ENCODE peak calls at places on chromosomes 3 and 15, in four cellular contexts. Y is AG10803, H is fibroblast of the aortic adventitia, B is epithelial cell of esophagus. A is an unnamed sample.

GRCh38 chr3:45666729-45667440 is 22.3 kb upstream of the SACM1L start:
- DNase-seq in Y (peak), H (peak), B (peak), A (peak)

GRCh38 chr3:126364731-126365301 is 7.6 kb upstream of the KLF15 start:
- DNase-seq in H (no peak), Y (no peak), B (no peak), A (no peak)

GRCh38 chr15:32864051-32864450 is 146.2 kb downstream of the GREM1 start:
- DNase-seq in Y (no peak), H (peak), B (no peak), A (no peak)

GRCh38 chr15:91572110-91572509 is 281.4 kb upstream of the SLCO3A1 start:
- DNase-seq in Y (peak), H (peak), B (peak), A (peak)

GRCh38 chr15:74062236-74062635 is 20.1 kb downstream of the GOLGA6A start:
- DNase-seq in Y (no peak), H (no peak), B (no peak), A (no peak)

GRCh38 chr3:35524851-35525250 is 114.5 kb upstream of the ARPP21 start:
- DNase-seq in H (no peak), B (no peak), Y (no peak), A (no peak)

GRCh38 chr3:149512073-149512782 is 37.7 kb downstream of the TM4SF4 start:
- DNase-seq in B (peak), H (peak), Y (peak), A (peak)

GRCh38 chr3:165125836-165126235 is 47.5 kb upstream of the SI start:
- DNase-seq in Y (no peak), B (no peak), H (no peak), A (no peak)

GRCh38 chr15:93307513-93307912 is 218.5 kb upstream of the RGMA start:
- DNase-seq in H (no peak), B (no peak), Y (no peak), A (no peak)

GRCh38 chr15:77974098-77974414 is 103.5 kb downstream of the TBC1D2B start:
- DNase-seq in H (peak), Y (peak), B (peak), A (peak)

GRCh38 chr15:74319596-74320357 is 47.7 kb downstream of the CYP11A1 start:
- DNase-seq in Y (no peak), H (no peak), B (no peak), A (no peak)

GRCh38 chr3:90069748-90070147 is 962.3 kb downstream of the EPHA3 start:
- DNase-seq in H (no peak), Y (no peak), B (no peak), A (no peak)

GRCh38 chr15:100033140-100033857 is 300.1 kb upstream of the LYSMD4 start:
- DNase-seq in Y (peak), H (peak), B (peak), A (peak)

GRCh38 chr3:108008931-108009635 is 81.7 kb downstream of the CD47 start:
- DNase-seq in Y (peak), B (no peak), H (peak), A (peak)

GRCh38 chr3:172397716-172398405 is 50.4 kb downstream of the GHSR start:
- DNase-seq in Y (peak), H (peak), B (peak), A (peak)

GRCh38 chr3:112392393-112393359 is 59.7 kb downstream of the CD200 start:
- DNase-seq in B (no peak), H (no peak), Y (no peak), A (no peak)

GRCh38 chr3:49469037-49469875 is 811 bp upstream of the DAG1 start:
- DNase-seq in Y (peak), H (peak), B (peak), A (peak)

GRCh38 chr15:49697121-49697520 is 76.3 kb downstream of the DTWD1 start:
- DNase-seq in B (peak), H (peak), Y (peak), A (peak)

GRCh38 chr3:151011427-151011826 is 38.9 kb upstream of the CLRN1 start:
- DNase-seq in Y (peak), H (peak), B (peak), A (peak)

GRCh38 chr15:78316211-78317077 is 17.0 kb upstream of the SKIC8 start:
- DNase-seq in B (peak), H (no peak), Y (no peak), A (no peak)

GRCh38 chr15:48955370-48955769 is 8.3 kb downstream of the SHC4 start:
- DNase-seq in Y (no peak), B (no peak), H (no peak), A (no peak)

GRCh38 chr3:150412599-150413069 is 4.5 kb downstream of the TSC22D2 start:
- DNase-seq in H (peak), B (peak), Y (peak), A (peak)

GRCh38 chr15:32778391-32779176 is 60.8 kb downstream of the GREM1 start:
- DNase-seq in Y (no peak), B (no peak), H (no peak), A (peak)

GRCh38 chr3:119585193-119585592 is 5.9 kb downstream of the ADPRH start:
- DNase-seq in Y (no peak), B (no peak), H (no peak), A (peak)

GRCh38 chr15:58462547-58462946 is 30.8 kb downstream of the LIPC start:
- DNase-seq in H (no peak), B (peak), Y (no peak), A (no peak)

GRCh38 chr3:42652611-42653302 is 740 bp upstream of the ZBTB47 start:
- DNase-seq in B (peak), Y (peak), H (peak), A (peak)

GRCh38 chr15:94910166-94910565 is 678.8 kb downstream of the MCTP2 start:
- DNase-seq in H (no peak), Y (no peak), B (peak), A (peak)

GRCh38 chr15:70299931-70300858 is 202.5 kb upstream of the TLE3 start:
- DNase-seq in B (no peak), H (no peak), Y (no peak), A (no peak)

GRCh38 chr15:38072507-38073277 is 138.3 kb downstream of the TMCO5A start:
- DNase-seq in H (peak), Y (peak), B (peak), A (peak)
- TF ChIP-seq CTCF in H (peak), Y (peak), B (peak), A (peak)

DNA sequence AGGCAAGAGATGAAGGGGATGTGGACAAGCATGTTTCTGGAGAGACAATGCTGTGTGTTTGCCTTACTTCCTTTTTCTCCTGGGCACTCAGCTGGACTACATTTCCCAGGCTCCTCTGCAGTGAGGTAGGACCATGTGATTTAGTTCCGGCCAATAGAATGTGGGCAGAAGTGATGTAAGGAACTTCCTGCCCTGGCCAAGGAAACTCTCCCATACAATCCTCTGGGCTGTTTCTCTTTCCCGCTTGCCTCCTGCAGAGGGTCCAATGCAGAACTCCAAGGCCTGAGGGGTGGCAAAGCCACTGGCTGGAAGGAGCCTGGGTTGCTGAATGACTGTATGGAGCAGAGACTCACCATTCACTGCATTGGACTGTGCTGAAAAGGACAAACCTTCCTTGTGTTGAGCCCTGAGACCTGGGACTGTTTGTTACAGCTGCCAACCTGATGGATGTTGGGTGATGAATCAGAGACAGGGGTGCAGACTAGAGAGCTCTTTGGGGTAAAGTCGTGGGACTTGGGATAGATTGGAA is 82.7 kb upstream of the SLC6A6 start:
- DNase-seq in B (peak), Y (peak), H (peak), A (peak)
- H3K4me3 ChIP-seq in B (no peak), Y (no peak), H (no peak), A (peak)

GRCh38 chr15:62391565-62392262 is 226.6 kb upstream of the C2CD4B start:
- DNase-seq in H (peak), B (peak), Y (peak), A (peak)
- TF ChIP-seq CTCF in H (peak), B (no peak), Y (peak), A (no peak)

GRCh38 chr3:176321099-176321498 is 876.2 kb downstream of the TBL1XR1 start:
- DNase-seq in H (no peak), B (no peak), Y (no peak), A (no peak)
- H3K4me3 ChIP-seq in H (no peak), B (no peak), Y (no peak), A (no peak)

GRCh38 chr3:39378092-39378491 is 5.1 kb upstream of the SLC25A38 start:
- DNase-seq in H (peak), Y (peak), B (peak), A (peak)
- TF ChIP-seq CTCF in H (peak), Y (peak), B (peak), A (peak)

GRCh38 chr3:38168151-38168987 is 3.0 kb downstream of the OXSR1 start:
- DNase-seq in H (peak), Y (peak), B (peak), A (peak)
- H3K4me3 ChIP-seq in H (no peak), Y (no peak), B (no peak), A (no peak)

A was measured in cardiac fibroblast.